ENCODE peak calls at places on chromosomes 7 and 10, in six cellular contexts. One of them, this sample, is unnamed.

GRCh38 chr7:157318015-157318706 is 18.6 kb upstream of the DNAJB6 start:
- DNase-seq in aorta: peak; percentile 80
- DNase-seq in ovary: no peak
- DNase-seq in effector memory CD4-positive, alpha-beta T cell: no peak
- DNase-seq in upper lobe of right lung: peak; percentile 69
- DNase-seq in OCI-LY7: no peak
- DNase-seq in this sample: peak; percentile 67

GRCh38 chr7:87316097-87316700 is 29.3 kb upstream of the CROT start:
- DNase-seq in aorta: no peak
- DNase-seq in effector memory CD4-positive, alpha-beta T cell: no peak
- DNase-seq in OCI-LY7: no peak
- DNase-seq in ovary: no peak
- DNase-seq in upper lobe of right lung: no peak
- DNase-seq in this sample: no peak

GRCh38 chr10:125521721-125522680 is 161.0 kb downstream of the TEX36 start:
- DNase-seq in ovary: no peak
- DNase-seq in aorta: no peak
- DNase-seq in effector memory CD4-positive, alpha-beta T cell: no peak
- DNase-seq in upper lobe of right lung: no peak
- DNase-seq in OCI-LY7: peak; percentile 78
- DNase-seq in this sample: no peak

GRCh38 chr10:74969093-74969492 is 142.4 kb upstream of the SAMD8 start:
- DNase-seq in effector memory CD4-positive, alpha-beta T cell: no peak
- DNase-seq in aorta: no peak
- DNase-seq in OCI-LY7: no peak
- DNase-seq in ovary: no peak
- DNase-seq in upper lobe of right lung: no peak
- DNase-seq in this sample: no peak

GRCh38 chr7:123557016-123557630 is 495 bp downstream of the NDUFA5 start:
- DNase-seq in ovary: no peak
- DNase-seq in aorta: no peak
- DNase-seq in upper lobe of right lung: no peak
- DNase-seq in OCI-LY7: no peak
- DNase-seq in effector memory CD4-positive, alpha-beta T cell: no peak
- DNase-seq in this sample: peak; percentile 18

GRCh38 chr7:3302681-3303320 is 1.7 kb downstream of the SDK1 start:
- DNase-seq in upper lobe of right lung: no peak
- DNase-seq in ovary: no peak
- DNase-seq in OCI-LY7: no peak
- DNase-seq in effector memory CD4-positive, alpha-beta T cell: no peak
- DNase-seq in aorta: no peak
- DNase-seq in this sample: no peak

GRCh38 chr7:95596183-95597135 is at the start of gene PDK4:
- DNase-seq in ovary: peak; percentile 90
- DNase-seq in OCI-LY7: no peak
- DNase-seq in effector memory CD4-positive, alpha-beta T cell: no peak
- DNase-seq in aorta: peak; percentile 94
- DNase-seq in upper lobe of right lung: peak; percentile 96
- DNase-seq in this sample: peak; percentile 99

GRCh38 chr7:157542669-157543021 is 205.8 kb downstream of the DNAJB6 start:
- DNase-seq in ovary: no peak
- DNase-seq in aorta: no peak
- DNase-seq in OCI-LY7: no peak
- DNase-seq in upper lobe of right lung: no peak
- DNase-seq in effector memory CD4-positive, alpha-beta T cell: no peak
- DNase-seq in this sample: peak; percentile 18

DNA sequence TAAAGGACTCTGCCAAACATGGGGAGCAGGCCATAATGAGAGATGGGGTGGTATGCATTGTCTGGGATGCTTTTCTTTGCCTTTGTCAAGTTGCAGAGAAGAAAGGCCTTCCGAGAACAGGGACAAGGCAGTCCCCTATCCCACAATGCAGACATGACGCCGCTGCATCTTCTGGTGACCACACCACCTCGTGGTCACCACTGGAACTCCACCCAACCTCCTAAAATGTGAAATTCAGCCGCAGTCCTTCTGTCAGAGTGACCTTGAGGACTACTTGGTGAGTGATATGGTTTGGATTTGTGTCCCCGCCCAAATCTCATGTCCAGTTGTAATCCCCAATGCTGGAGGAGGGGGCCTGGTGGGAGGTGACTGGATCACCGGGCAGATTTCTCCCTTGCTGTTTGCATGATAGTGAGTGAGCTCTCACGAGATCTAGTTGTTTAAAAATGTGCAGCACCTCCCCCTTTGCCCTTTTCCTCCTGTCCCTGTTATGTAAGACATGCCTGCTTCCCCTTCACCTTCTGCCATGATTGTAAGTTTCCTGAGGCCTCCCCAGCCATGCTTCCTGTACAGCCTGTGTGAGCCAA is 15.2 kb upstream of the FRMPD2 start:
- DNase-seq in aorta: peak; percentile 61
- DNase-seq in ovary: no peak
- DNase-seq in effector memory CD4-positive, alpha-beta T cell: peak; percentile 7
- DNase-seq in OCI-LY7: peak; percentile 52
- DNase-seq in upper lobe of right lung: no peak
- DNase-seq in this sample: peak; percentile 54
- H3K27ac ChIP-seq in aorta: no peak overlapping the region
- H3K27ac ChIP-seq in ovary: no peak overlapping the region
- H3K27ac ChIP-seq in effector memory CD4-positive, alpha-beta T cell: no peak overlapping the region
- H3K27ac ChIP-seq in OCI-LY7: no peak overlapping the region
- H3K27ac ChIP-seq in upper lobe of right lung: no peak overlapping the region
- H3K27ac ChIP-seq in this sample: no peak overlapping the region

GRCh38 chr10:5930272-5930671 is 40.2 kb downstream of the FBH1 start:
- DNase-seq in ovary: no peak
- DNase-seq in OCI-LY7: no peak
- DNase-seq in upper lobe of right lung: no peak
- DNase-seq in aorta: no peak
- DNase-seq in effector memory CD4-positive, alpha-beta T cell: no peak
- DNase-seq in this sample: no peak
- H3K27ac ChIP-seq in ovary: no peak overlapping the region
- H3K27ac ChIP-seq in OCI-LY7: no peak overlapping the region
- H3K27ac ChIP-seq in upper lobe of right lung: no peak overlapping the region
- H3K27ac ChIP-seq in aorta: no peak overlapping the region
- H3K27ac ChIP-seq in effector memory CD4-positive, alpha-beta T cell: no peak overlapping the region
- H3K27ac ChIP-seq in this sample: no peak overlapping the region

DNA sequence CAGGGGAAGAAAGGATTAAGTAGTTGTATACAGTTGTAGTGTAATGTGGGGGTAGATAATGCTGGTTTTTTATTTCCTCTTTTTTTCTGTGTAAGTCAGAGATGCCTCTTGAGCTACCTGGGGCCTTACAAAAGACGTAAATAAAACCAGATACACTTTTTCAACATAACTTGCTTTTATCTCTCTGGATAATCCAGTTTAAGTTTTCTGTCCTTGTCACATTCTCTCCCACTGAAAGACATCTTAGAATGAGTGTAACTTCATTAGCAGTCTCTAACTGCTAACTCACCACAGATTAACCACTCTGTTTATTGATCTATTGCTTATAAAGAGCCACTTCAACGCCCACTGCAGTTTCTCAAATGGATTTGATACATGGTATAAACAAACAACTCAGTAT is 64.1 kb upstream of the LRRN3 start:
- DNase-seq in effector memory CD4-positive, alpha-beta T cell: no peak
- DNase-seq in ovary: no peak
- DNase-seq in OCI-LY7: no peak
- DNase-seq in upper lobe of right lung: no peak
- DNase-seq in aorta: no peak
- DNase-seq in this sample: no peak
- H3K27ac ChIP-seq in effector memory CD4-positive, alpha-beta T cell: no peak overlapping the region
- H3K27ac ChIP-seq in ovary: no peak overlapping the region
- H3K27ac ChIP-seq in OCI-LY7: no peak overlapping the region
- H3K27ac ChIP-seq in upper lobe of right lung: no peak overlapping the region
- H3K27ac ChIP-seq in aorta: no peak overlapping the region
- H3K27ac ChIP-seq in this sample: no peak overlapping the region

DNA sequence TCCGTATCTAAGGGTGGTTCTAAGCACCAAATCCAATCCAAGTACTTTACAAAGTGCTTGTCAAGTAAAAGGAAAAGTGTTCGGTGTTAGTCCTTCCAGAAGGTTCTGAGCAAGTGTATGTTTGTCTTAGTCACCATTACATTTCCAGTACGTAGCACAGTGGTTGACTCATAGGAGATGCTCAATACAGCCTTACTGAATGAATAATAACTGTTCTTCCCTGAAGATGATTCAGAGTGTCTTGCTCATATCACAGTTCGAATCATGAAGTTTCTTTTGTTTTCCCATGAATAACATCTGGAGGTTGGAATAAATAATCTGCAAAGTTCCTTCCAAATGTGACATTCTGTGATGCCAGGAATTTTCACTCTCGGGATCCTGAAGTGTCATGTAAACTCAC is 53.4 kb downstream of the WNT2 start:
- DNase-seq in ovary: no peak
- DNase-seq in effector memory CD4-positive, alpha-beta T cell: no peak
- DNase-seq in OCI-LY7: no peak
- DNase-seq in aorta: no peak
- DNase-seq in upper lobe of right lung: no peak
- DNase-seq in this sample: no peak
- H3K27ac ChIP-seq in ovary: no peak overlapping the region
- H3K27ac ChIP-seq in effector memory CD4-positive, alpha-beta T cell: no peak overlapping the region
- H3K27ac ChIP-seq in OCI-LY7: no peak overlapping the region
- H3K27ac ChIP-seq in aorta: no peak overlapping the region
- H3K27ac ChIP-seq in upper lobe of right lung: no peak overlapping the region
- H3K27ac ChIP-seq in this sample: no peak overlapping the region

DNA sequence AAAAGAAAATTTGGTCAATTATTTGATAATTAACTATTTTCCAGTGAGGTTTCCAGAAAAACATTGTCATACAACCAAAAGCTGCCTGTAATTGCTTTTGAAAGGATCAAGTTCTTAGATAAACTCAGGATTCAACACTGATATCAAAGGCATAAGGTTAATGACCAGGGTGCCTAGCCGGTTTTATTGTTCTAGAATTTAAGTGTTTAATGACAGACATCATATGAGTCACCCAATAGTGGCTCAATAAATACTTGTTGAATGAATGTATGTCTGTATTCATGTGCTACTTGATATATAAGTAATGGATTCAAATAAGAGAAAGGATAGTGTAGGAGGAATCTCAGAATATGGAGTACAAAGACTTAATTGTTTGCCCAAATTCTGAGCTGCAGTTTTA is 196.1 kb upstream of the LRGUK start:
- DNase-seq in OCI-LY7: no peak
- DNase-seq in ovary: no peak
- DNase-seq in aorta: no peak
- DNase-seq in effector memory CD4-positive, alpha-beta T cell: no peak
- DNase-seq in upper lobe of right lung: no peak
- DNase-seq in this sample: no peak
- H3K27ac ChIP-seq in OCI-LY7: no peak overlapping the region
- H3K27ac ChIP-seq in ovary: no peak overlapping the region
- H3K27ac ChIP-seq in aorta: no peak overlapping the region
- H3K27ac ChIP-seq in effector memory CD4-positive, alpha-beta T cell: no peak overlapping the region
- H3K27ac ChIP-seq in upper lobe of right lung: no peak overlapping the region
- H3K27ac ChIP-seq in this sample: no peak overlapping the region

DNA sequence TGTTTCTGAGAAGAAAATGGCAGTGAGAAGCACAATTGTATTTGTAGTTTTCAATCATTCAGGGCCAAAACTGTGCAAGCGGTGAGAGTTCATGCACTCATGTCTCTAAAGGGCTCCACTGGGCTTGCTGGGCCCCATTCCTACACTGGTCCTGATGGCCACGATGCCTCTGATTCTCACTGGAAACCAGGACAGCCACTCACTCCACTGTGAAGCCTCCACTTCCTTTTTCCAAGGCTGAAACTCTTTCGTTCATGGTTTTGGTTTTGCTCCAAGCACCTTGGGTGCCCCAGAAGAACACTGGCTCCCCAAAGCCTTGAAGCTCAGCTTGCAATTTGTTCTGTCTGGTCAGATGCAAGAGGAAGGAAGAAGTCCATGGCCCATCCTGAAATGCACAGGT is 390.0 kb upstream of the MKI67 start:
- DNase-seq in ovary: no peak
- DNase-seq in effector memory CD4-positive, alpha-beta T cell: no peak
- DNase-seq in aorta: no peak
- DNase-seq in OCI-LY7: no peak
- DNase-seq in upper lobe of right lung: no peak
- DNase-seq in this sample: no peak
- H3K27ac ChIP-seq in ovary: no peak overlapping the region
- H3K27ac ChIP-seq in effector memory CD4-positive, alpha-beta T cell: no peak overlapping the region
- H3K27ac ChIP-seq in aorta: no peak overlapping the region
- H3K27ac ChIP-seq in OCI-LY7: no peak overlapping the region
- H3K27ac ChIP-seq in upper lobe of right lung: no peak overlapping the region
- H3K27ac ChIP-seq in this sample: no peak overlapping the region

GRCh38 chr7:29479606-29480200 is 83.9 kb upstream of the PRR15 start:
- DNase-seq in effector memory CD4-positive, alpha-beta T cell: no peak
- DNase-seq in ovary: peak; percentile 63
- DNase-seq in upper lobe of right lung: no peak
- DNase-seq in OCI-LY7: no peak
- DNase-seq in aorta: no peak
- DNase-seq in this sample: peak; percentile 65

GRCh38 chr7:29478687-29479086 is 84.9 kb upstream of the PRR15 start:
- DNase-seq in aorta: no peak
- DNase-seq in OCI-LY7: no peak
- DNase-seq in ovary: no peak
- DNase-seq in effector memory CD4-positive, alpha-beta T cell: no peak
- DNase-seq in upper lobe of right lung: no peak
- DNase-seq in this sample: no peak

GRCh38 chr7:29480934-29481625 is 82.6 kb upstream of the PRR15 start:
- DNase-seq in upper lobe of right lung: no peak
- DNase-seq in effector memory CD4-positive, alpha-beta T cell: no peak
- DNase-seq in ovary: no peak
- DNase-seq in OCI-LY7: no peak
- DNase-seq in aorta: no peak
- DNase-seq in this sample: no peak

GRCh38 chr7:29482056-29482455 is 81.6 kb upstream of the PRR15 start:
- DNase-seq in effector memory CD4-positive, alpha-beta T cell: no peak
- DNase-seq in OCI-LY7: no peak
- DNase-seq in aorta: no peak
- DNase-seq in upper lobe of right lung: no peak
- DNase-seq in ovary: no peak
- DNase-seq in this sample: no peak

DNA sequence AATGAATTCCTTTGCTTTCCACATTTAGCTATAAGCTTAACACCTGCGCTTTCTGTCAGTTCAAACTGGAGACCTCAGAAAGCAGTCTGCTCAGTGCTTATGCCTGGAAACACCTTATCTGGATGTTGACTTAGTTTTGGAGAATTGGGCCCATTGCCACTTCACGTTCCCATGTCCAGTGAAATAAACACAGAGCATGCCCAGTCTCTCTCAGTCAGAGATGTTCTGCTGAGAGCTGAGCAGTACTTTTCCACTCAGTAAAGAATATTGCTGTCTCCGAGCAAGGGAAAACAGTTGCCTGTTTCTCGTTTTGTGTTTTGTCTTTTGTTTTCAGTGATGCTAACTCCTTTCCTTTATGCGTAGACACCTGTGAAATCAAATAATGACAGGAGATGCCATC is 83.2 kb upstream of the PRR15 start:
- DNase-seq in effector memory CD4-positive, alpha-beta T cell: no peak
- DNase-seq in ovary: peak; percentile 75
- DNase-seq in aorta: no peak
- DNase-seq in OCI-LY7: no peak
- DNase-seq in upper lobe of right lung: no peak
- DNase-seq in this sample: peak; percentile 62
- H3K27ac ChIP-seq in effector memory CD4-positive, alpha-beta T cell: no peak overlapping the region
- H3K27ac ChIP-seq in ovary: peak overlapping the region; percentile 74
- H3K27ac ChIP-seq in aorta: peak overlapping the region; percentile 82
- H3K27ac ChIP-seq in OCI-LY7: no peak overlapping the region
- H3K27ac ChIP-seq in upper lobe of right lung: peak overlapping the region; percentile 62
- H3K27ac ChIP-seq in this sample: peak overlapping the region; percentile 51

GRCh38 chr10:29703276-29703675 is 68.5 kb upstream of the SVIL start:
- DNase-seq in aorta: no peak
- DNase-seq in upper lobe of right lung: no peak
- DNase-seq in effector memory CD4-positive, alpha-beta T cell: no peak
- DNase-seq in OCI-LY7: no peak
- DNase-seq in ovary: peak; percentile 56
- DNase-seq in this sample: peak; percentile 70
- H3K27ac ChIP-seq in aorta: peak overlapping the region; percentile 35
- H3K27ac ChIP-seq in upper lobe of right lung: no peak overlapping the region
- H3K27ac ChIP-seq in effector memory CD4-positive, alpha-beta T cell: no peak overlapping the region
- H3K27ac ChIP-seq in OCI-LY7: no peak overlapping the region
- H3K27ac ChIP-seq in ovary: no peak overlapping the region
- H3K27ac ChIP-seq in this sample: no peak overlapping the region